ENCODE peak calls at places on chromosome 15, in five cellular contexts. One of them, this sample, is unnamed.

GRCh38 chr15:36365963-36366362 is 213.5 kb upstream of the CDIN1 start:
- DNase-seq in right atrium auricular region: no peak
- DNase-seq in dorsolateral prefrontal cortex: no peak
- DNase-seq in neural progenitor cell: no peak
- DNase-seq in ovary: no peak
- DNase-seq in this sample: no peak

GRCh38 chr15:62350744-62351143 is 185.7 kb upstream of the C2CD4B start:
- DNase-seq in right atrium auricular region: no peak
- DNase-seq in dorsolateral prefrontal cortex: no peak
- DNase-seq in neural progenitor cell: no peak
- DNase-seq in ovary: no peak
- DNase-seq in this sample: no peak

GRCh38 chr15:95690631-95691340 is 639.7 kb upstream of the NR2F2 start:
- DNase-seq in right atrium auricular region: no peak
- DNase-seq in dorsolateral prefrontal cortex: no peak
- DNase-seq in neural progenitor cell: no peak
- DNase-seq in ovary: no peak
- DNase-seq in this sample: no peak

GRCh38 chr15:59879506-59879905 is 124.6 kb upstream of the FOXB1 start:
- DNase-seq in right atrium auricular region: no peak
- DNase-seq in dorsolateral prefrontal cortex: no peak
- DNase-seq in neural progenitor cell: no peak
- DNase-seq in ovary: no peak
- DNase-seq in this sample: no peak

GRCh38 chr15:51382787-51383186 is 41.3 kb downstream of the GLDN start:
- DNase-seq in right atrium auricular region: no peak
- DNase-seq in dorsolateral prefrontal cortex: no peak
- DNase-seq in neural progenitor cell: peak; percentile 68
- DNase-seq in ovary: no peak
- DNase-seq in this sample: no peak

GRCh38 chr15:47720555-47720954 is 3.2 kb downstream of the SEMA6D start:
- DNase-seq in right atrium auricular region: no peak
- DNase-seq in dorsolateral prefrontal cortex: no peak
- DNase-seq in neural progenitor cell: peak; percentile 19
- DNase-seq in ovary: no peak
- DNase-seq in this sample: no peak

GRCh38 chr15:78266806-78267205 is 2.4 kb downstream of the DNAJA4 start:
- DNase-seq in right atrium auricular region: no peak
- DNase-seq in dorsolateral prefrontal cortex: no peak
- DNase-seq in neural progenitor cell: no peak
- DNase-seq in ovary: no peak
- DNase-seq in this sample: no peak

GRCh38 chr15:31516459-31516858 is 189.8 kb downstream of the KLF13 start:
- DNase-seq in right atrium auricular region: no peak
- DNase-seq in dorsolateral prefrontal cortex: no peak
- DNase-seq in neural progenitor cell: no peak
- DNase-seq in ovary: no peak
- DNase-seq in this sample: no peak

GRCh38 chr15:52171386-52171785 is 19.8 kb downstream of the GNB5 start:
- DNase-seq in right atrium auricular region: no peak
- DNase-seq in dorsolateral prefrontal cortex: no peak
- DNase-seq in neural progenitor cell: no peak
- DNase-seq in ovary: no peak
- DNase-seq in this sample: no peak

GRCh38 chr15:32014953-32015352 is 15.4 kb upstream of the CHRNA7 start:
- DNase-seq in right atrium auricular region: no peak
- DNase-seq in dorsolateral prefrontal cortex: no peak
- DNase-seq in neural progenitor cell: no peak
- DNase-seq in ovary: no peak
- DNase-seq in this sample: no peak

GRCh38 chr15:68085052-68085451 is 30.9 kb downstream of the PIAS1 start:
- DNase-seq in right atrium auricular region: no peak
- DNase-seq in dorsolateral prefrontal cortex: no peak
- DNase-seq in neural progenitor cell: no peak
- DNase-seq in ovary: no peak
- DNase-seq in this sample: no peak

GRCh38 chr15:85890620-85890980 is 95.9 kb upstream of the KLHL25 start:
- DNase-seq in right atrium auricular region: no peak
- DNase-seq in dorsolateral prefrontal cortex: no peak
- DNase-seq in neural progenitor cell: no peak
- DNase-seq in ovary: no peak
- DNase-seq in this sample: no peak

GRCh38 chr15:99719096-99719541 is 14.1 kb downstream of the LYSMD4 start:
- DNase-seq in right atrium auricular region: no peak
- DNase-seq in dorsolateral prefrontal cortex: no peak
- DNase-seq in neural progenitor cell: no peak
- DNase-seq in ovary: no peak
- DNase-seq in this sample: no peak

GRCh38 chr15:66566963-66567531 is 1.2 kb upstream of the LCTL start:
- DNase-seq in right atrium auricular region: no peak
- DNase-seq in dorsolateral prefrontal cortex: no peak
- DNase-seq in neural progenitor cell: peak; percentile 93
- DNase-seq in ovary: peak; percentile 56
- DNase-seq in this sample: no peak

GRCh38 chr15:101579766-101580165 is 72.4 kb downstream of the TM2D3 start:
- DNase-seq in right atrium auricular region: peak; percentile 54
- DNase-seq in dorsolateral prefrontal cortex: no peak
- DNase-seq in neural progenitor cell: no peak
- DNase-seq in ovary: no peak
- DNase-seq in this sample: no peak

GRCh38 chr15:84595660-84596059 is 5.1 kb upstream of the ZSCAN2 start:
- DNase-seq in right atrium auricular region: no peak
- DNase-seq in dorsolateral prefrontal cortex: no peak
- DNase-seq in neural progenitor cell: no peak
- DNase-seq in ovary: no peak
- DNase-seq in this sample: no peak

GRCh38 chr15:27961801-27962200 is 137.3 kb downstream of the OCA2 start:
- DNase-seq in right atrium auricular region: no peak
- DNase-seq in dorsolateral prefrontal cortex: no peak
- DNase-seq in neural progenitor cell: no peak
- DNase-seq in ovary: no peak
- DNase-seq in this sample: no peak

GRCh38 chr15:37291920-37292319 is 191.6 kb upstream of the MEIS2 start:
- DNase-seq in right atrium auricular region: no peak
- DNase-seq in dorsolateral prefrontal cortex: no peak
- DNase-seq in neural progenitor cell: no peak
- DNase-seq in ovary: no peak
- DNase-seq in this sample: no peak

GRCh38 chr15:68227806-68228142 is 1.8 kb downstream of the CLN6 start:
- DNase-seq in right atrium auricular region: peak; percentile 50
- DNase-seq in dorsolateral prefrontal cortex: no peak
- DNase-seq in neural progenitor cell: no peak
- DNase-seq in ovary: no peak
- DNase-seq in this sample: no peak

GRCh38 chr15:93088200-93088980 is 621 bp downstream of the RGMA start:
- DNase-seq in right atrium auricular region: no peak
- DNase-seq in dorsolateral prefrontal cortex: peak; percentile 60
- DNase-seq in neural progenitor cell: peak; percentile 84
- DNase-seq in ovary: peak; percentile 40
- DNase-seq in this sample: no peak
- TF ChIP-seq CTCF in right atrium auricular region: no peak
- TF ChIP-seq CTCF in dorsolateral prefrontal cortex: no peak
- TF ChIP-seq CTCF in neural progenitor cell: no peak
- TF ChIP-seq CTCF in ovary: no peak
- TF ChIP-seq CTCF in this sample: no peak

GRCh38 chr15:39583586-39584265 is 2.8 kb downstream of the THBS1 start:
- DNase-seq in right atrium auricular region: no peak
- DNase-seq in dorsolateral prefrontal cortex: no peak
- DNase-seq in neural progenitor cell: peak; percentile 57
- DNase-seq in ovary: peak; percentile 47
- DNase-seq in this sample: no peak
- TF ChIP-seq CTCF in right atrium auricular region: peak; percentile 52
- TF ChIP-seq CTCF in dorsolateral prefrontal cortex: no peak
- TF ChIP-seq CTCF in neural progenitor cell: peak; percentile 51
- TF ChIP-seq CTCF in ovary: no peak
- TF ChIP-seq CTCF in this sample: no peak

GRCh38 chr15:45641374-45641778 is 6.5 kb downstream of the SQOR start:
- DNase-seq in right atrium auricular region: no peak
- DNase-seq in dorsolateral prefrontal cortex: no peak
- DNase-seq in neural progenitor cell: no peak
- DNase-seq in ovary: no peak
- DNase-seq in this sample: no peak
- TF ChIP-seq CTCF in right atrium auricular region: no peak
- TF ChIP-seq CTCF in dorsolateral prefrontal cortex: no peak
- TF ChIP-seq CTCF in neural progenitor cell: no peak
- TF ChIP-seq CTCF in ovary: no peak
- TF ChIP-seq CTCF in this sample: no peak

GRCh38 chr15:74545776-74546656 is 5.0 kb downstream of the ARID3B start:
- DNase-seq in right atrium auricular region: peak; percentile 95
- DNase-seq in dorsolateral prefrontal cortex: peak; percentile 97
- DNase-seq in neural progenitor cell: no peak
- DNase-seq in ovary: peak; percentile 99
- DNase-seq in this sample: peak; percentile 100
- TF ChIP-seq CTCF in right atrium auricular region: peak; percentile 15
- TF ChIP-seq CTCF in dorsolateral prefrontal cortex: no peak
- TF ChIP-seq CTCF in neural progenitor cell: no peak
- TF ChIP-seq CTCF in ovary: no peak
- TF ChIP-seq CTCF in this sample: no peak

GRCh38 chr15:70698991-70699390 is 64.4 kb downstream of the UACA start:
- DNase-seq in right atrium auricular region: no peak
- DNase-seq in dorsolateral prefrontal cortex: no peak
- DNase-seq in neural progenitor cell: no peak
- DNase-seq in ovary: no peak
- DNase-seq in this sample: no peak
- TF ChIP-seq CTCF in right atrium auricular region: no peak
- TF ChIP-seq CTCF in dorsolateral prefrontal cortex: no peak
- TF ChIP-seq CTCF in neural progenitor cell: no peak
- TF ChIP-seq CTCF in ovary: no peak
- TF ChIP-seq CTCF in this sample: no peak

GRCh38 chr15:64915518-64916227 is 4.0 kb downstream of the ANKDD1A start:
- DNase-seq in right atrium auricular region: no peak
- DNase-seq in dorsolateral prefrontal cortex: no peak
- DNase-seq in neural progenitor cell: no peak
- DNase-seq in ovary: peak; percentile 29
- DNase-seq in this sample: no peak
- TF ChIP-seq CTCF in right atrium auricular region: no peak
- TF ChIP-seq CTCF in dorsolateral prefrontal cortex: no peak
- TF ChIP-seq CTCF in neural progenitor cell: no peak
- TF ChIP-seq CTCF in ovary: no peak
- TF ChIP-seq CTCF in this sample: no peak

GRCh38 chr15:63398456-63398855 is 16.8 kb upstream of the CA12 start:
- DNase-seq in right atrium auricular region: no peak
- DNase-seq in dorsolateral prefrontal cortex: no peak
- DNase-seq in neural progenitor cell: no peak
- DNase-seq in ovary: no peak
- DNase-seq in this sample: no peak

GRCh38 chr15:63403254-63403945 is 21.8 kb upstream of the CA12 start:
- DNase-seq in right atrium auricular region: no peak
- DNase-seq in dorsolateral prefrontal cortex: no peak
- DNase-seq in neural progenitor cell: no peak
- DNase-seq in ovary: no peak
- DNase-seq in this sample: no peak

GRCh38 chr15:63401714-63402497 is 20.3 kb upstream of the CA12 start:
- DNase-seq in right atrium auricular region: no peak
- DNase-seq in dorsolateral prefrontal cortex: no peak
- DNase-seq in neural progenitor cell: no peak
- DNase-seq in ovary: no peak
- DNase-seq in this sample: no peak

GRCh38 chr15:63402498-63403253 is 21.0 kb upstream of the CA12 start:
- DNase-seq in right atrium auricular region: no peak
- DNase-seq in dorsolateral prefrontal cortex: no peak
- DNase-seq in neural progenitor cell: peak; percentile 32
- DNase-seq in ovary: no peak
- DNase-seq in this sample: no peak

GRCh38 chr15:63401078-63401477 is 19.4 kb upstream of the CA12 start:
- DNase-seq in right atrium auricular region: no peak
- DNase-seq in dorsolateral prefrontal cortex: no peak
- DNase-seq in neural progenitor cell: no peak
- DNase-seq in ovary: no peak
- DNase-seq in this sample: no peak
- TF ChIP-seq CTCF in right atrium auricular region: no peak
- TF ChIP-seq CTCF in dorsolateral prefrontal cortex: no peak
- TF ChIP-seq CTCF in neural progenitor cell: no peak
- TF ChIP-seq CTCF in ovary: no peak
- TF ChIP-seq CTCF in this sample: no peak

GRCh38 chr15:70974004-70974832 is 81.6 kb downstream of the LRRC49 start:
- DNase-seq in right atrium auricular region: no peak
- DNase-seq in dorsolateral prefrontal cortex: no peak
- DNase-seq in neural progenitor cell: peak; percentile 9
- DNase-seq in ovary: no peak
- DNase-seq in this sample: no peak
- TF ChIP-seq CTCF in right atrium auricular region: peak; percentile 43
- TF ChIP-seq CTCF in dorsolateral prefrontal cortex: peak; percentile 20
- TF ChIP-seq CTCF in neural progenitor cell: peak; percentile 53
- TF ChIP-seq CTCF in ovary: no peak
- TF ChIP-seq CTCF in this sample: no peak

GRCh38 chr15:76986743-76987142 is 8.2 kb upstream of the PSTPIP1 start:
- DNase-seq in right atrium auricular region: no peak
- DNase-seq in dorsolateral prefrontal cortex: peak; percentile 21
- DNase-seq in neural progenitor cell: no peak
- DNase-seq in ovary: no peak
- DNase-seq in this sample: no peak
- TF ChIP-seq CTCF in right atrium auricular region: no peak
- TF ChIP-seq CTCF in dorsolateral prefrontal cortex: no peak
- TF ChIP-seq CTCF in neural progenitor cell: no peak
- TF ChIP-seq CTCF in ovary: no peak
- TF ChIP-seq CTCF in this sample: no peak

GRCh38 chr15:33083232-33084006 is 111.1 kb downstream of the FMN1 start:
- DNase-seq in right atrium auricular region: no peak
- DNase-seq in dorsolateral prefrontal cortex: no peak
- DNase-seq in neural progenitor cell: no peak
- DNase-seq in ovary: no peak
- DNase-seq in this sample: no peak

GRCh38 chr15:33089878-33090757 is 104.4 kb downstream of the FMN1 start:
- DNase-seq in right atrium auricular region: no peak
- DNase-seq in dorsolateral prefrontal cortex: no peak
- DNase-seq in neural progenitor cell: no peak
- DNase-seq in ovary: no peak
- DNase-seq in this sample: no peak

GRCh38 chr15:33089165-33089877 is 105.2 kb downstream of the FMN1 start:
- DNase-seq in right atrium auricular region: no peak
- DNase-seq in dorsolateral prefrontal cortex: no peak
- DNase-seq in neural progenitor cell: no peak
- DNase-seq in ovary: no peak
- DNase-seq in this sample: no peak

GRCh38 chr15:33084661-33085060 is 109.9 kb downstream of the FMN1 start:
- DNase-seq in right atrium auricular region: no peak
- DNase-seq in dorsolateral prefrontal cortex: no peak
- DNase-seq in neural progenitor cell: no peak
- DNase-seq in ovary: no peak
- DNase-seq in this sample: no peak

DNA sequence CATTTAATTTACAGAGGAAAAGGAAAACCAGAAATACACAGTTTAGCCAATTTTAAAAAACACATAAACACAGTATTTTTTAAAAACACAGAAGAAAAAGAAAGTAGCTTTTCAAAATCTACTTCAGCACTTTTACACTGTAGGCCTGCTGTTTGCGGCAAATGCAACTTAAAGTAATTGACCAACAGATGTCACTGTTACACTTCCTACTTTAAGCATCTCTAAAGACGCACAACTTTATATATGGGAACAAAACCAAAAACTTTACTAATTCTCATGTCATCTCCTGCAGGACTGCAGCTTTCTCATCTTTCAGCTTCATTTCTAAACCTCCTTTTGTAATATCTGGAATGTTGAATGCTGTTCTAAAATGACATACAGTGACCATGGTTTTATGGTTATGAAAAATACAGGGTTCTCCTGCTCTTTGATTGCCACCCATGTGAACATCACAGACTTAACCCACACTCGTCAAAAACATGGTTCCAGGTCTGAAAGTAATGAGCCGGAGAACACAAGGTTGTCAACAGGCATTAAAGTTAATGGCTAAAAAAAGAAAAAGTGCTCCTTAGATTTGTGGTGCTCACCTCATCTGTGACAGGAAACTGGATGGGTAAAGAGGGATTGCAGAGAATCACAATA is 107.9 kb downstream of the FMN1 start:
- DNase-seq in right atrium auricular region: no peak
- DNase-seq in dorsolateral prefrontal cortex: no peak
- DNase-seq in neural progenitor cell: peak; percentile 59
- DNase-seq in ovary: no peak
- DNase-seq in this sample: no peak
- TF ChIP-seq CTCF in right atrium auricular region: peak; percentile 59
- TF ChIP-seq CTCF in dorsolateral prefrontal cortex: peak; percentile 66
- TF ChIP-seq CTCF in neural progenitor cell: peak; percentile 66
- TF ChIP-seq CTCF in ovary: no peak
- TF ChIP-seq CTCF in this sample: no peak

This sample was measured in pancreas.